ENCODE peak calls at places on chromosomes 4 and X, in four cellular contexts. P, C, R and Y are unnamed samples.

GRCh38 chr4:38091636-38092035 is 131.4 kb downstream of the PTTG2 start:
- DNase-seq in C (no peak), R (no peak), P (no peak), Y (no peak)

GRCh38 chr4:8652181-8653078 is 59.9 kb downstream of the CPZ start:
- DNase-seq in C (no peak), P (no peak), R (no peak), Y (no peak)

GRCh38 chrX:36431819-36432218 is 512.3 kb downstream of the CFAP47 start:
- DNase-seq in P (no peak), R (no peak), C (no peak), Y (no peak)

GRCh38 chr4:24846716-24847115 is 51.3 kb downstream of the SOD3 start:
- DNase-seq in R (no peak), P (no peak), C (no peak), Y (no peak)

GRCh38 chrX:40897768-40898167 is 162.4 kb upstream of the MED14 start:
- DNase-seq in P (no peak), C (no peak), R (no peak), Y (no peak)

GRCh38 chr4:155678011-155678410 is 11.4 kb downstream of the GUCY1A1 start:
- DNase-seq in R (no peak), P (no peak), C (no peak), Y (no peak)

GRCh38 chr4:141246683-141247429 is 26.2 kb downstream of the ZNF330 start:
- DNase-seq in R (no peak), P (no peak), C (no peak), Y (no peak)

GRCh38 chr4:4677825-4678522 is 136.1 kb upstream of the STX18 start:
- DNase-seq in C (peak; percentile 46), R (no peak), P (no peak), Y (peak; percentile 61)

GRCh38 chr4:5678977-5679376 is 29.4 kb downstream of the EVC2 start:
- DNase-seq in P (no peak), C (no peak), R (no peak), Y (no peak)

GRCh38 chr4:94934864-94935263 is 177.1 kb downstream of the BMPR1B start:
- DNase-seq in C (no peak), P (no peak), R (no peak), Y (no peak)

GRCh38 chrX:11499076-11500044 is 166.4 kb downstream of the ARHGAP6 start:
- DNase-seq in C (no peak), R (no peak), P (no peak), Y (no peak)

GRCh38 chr4:103626296-103626695 is 93.5 kb downstream of the TACR3 start:
- DNase-seq in P (no peak), R (no peak), C (no peak), Y (no peak)

GRCh38 chrX:69618803-69619202 is 2.9 kb downstream of the EDA start:
- DNase-seq in C (no peak), R (no peak), P (no peak), Y (no peak)

GRCh38 chr4:26482508-26483462 is 7.5 kb downstream of the CCKAR start:
- DNase-seq in C (no peak), P (no peak), R (no peak), Y (no peak)

GRCh38 chr4:73721901-73722300 is 18.5 kb upstream of the CXCL8 start:
- DNase-seq in R (no peak), P (no peak), C (no peak), Y (no peak)

GRCh38 chr4:1112174-1112820 is 1.1 kb downstream of the RNF212 start:
- DNase-seq in C (no peak), R (no peak), P (no peak), Y (peak; percentile 66)

GRCh38 chrX:9396930-9397329 is 67.9 kb upstream of the TBL1X start:
- DNase-seq in C (no peak), R (no peak), P (no peak), Y (no peak)

GRCh38 chrX:95860127-95860526 is 824.5 kb upstream of the DIAPH2 start:
- DNase-seq in R (no peak), P (no peak), C (no peak), Y (no peak)

DNA sequence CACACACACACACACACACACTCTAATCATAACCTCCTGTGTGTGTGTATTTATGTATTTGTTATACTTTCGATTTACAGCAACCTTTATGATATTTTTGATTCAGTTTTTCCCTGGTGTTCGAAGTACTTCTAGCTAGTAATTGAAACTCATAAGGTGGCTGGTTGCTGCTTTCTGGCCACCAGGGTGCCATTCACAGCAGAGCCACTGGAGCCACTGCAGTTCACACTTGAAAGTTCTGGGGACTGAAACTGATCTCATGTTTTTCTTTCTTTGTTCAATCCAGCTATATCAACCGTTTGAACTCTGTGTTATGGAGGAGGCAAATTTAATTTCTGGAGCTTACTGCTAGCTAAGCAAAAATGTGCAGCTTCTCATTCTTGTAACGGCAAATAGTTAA is 419.4 kb downstream of the ADGRL3 start:
- DNase-seq in C (no peak), R (no peak), P (no peak), Y (no peak)
- TF ChIP-seq CTCF in C (peak; percentile 49), R (no peak), P (no peak), Y (peak; percentile 14)

DNA sequence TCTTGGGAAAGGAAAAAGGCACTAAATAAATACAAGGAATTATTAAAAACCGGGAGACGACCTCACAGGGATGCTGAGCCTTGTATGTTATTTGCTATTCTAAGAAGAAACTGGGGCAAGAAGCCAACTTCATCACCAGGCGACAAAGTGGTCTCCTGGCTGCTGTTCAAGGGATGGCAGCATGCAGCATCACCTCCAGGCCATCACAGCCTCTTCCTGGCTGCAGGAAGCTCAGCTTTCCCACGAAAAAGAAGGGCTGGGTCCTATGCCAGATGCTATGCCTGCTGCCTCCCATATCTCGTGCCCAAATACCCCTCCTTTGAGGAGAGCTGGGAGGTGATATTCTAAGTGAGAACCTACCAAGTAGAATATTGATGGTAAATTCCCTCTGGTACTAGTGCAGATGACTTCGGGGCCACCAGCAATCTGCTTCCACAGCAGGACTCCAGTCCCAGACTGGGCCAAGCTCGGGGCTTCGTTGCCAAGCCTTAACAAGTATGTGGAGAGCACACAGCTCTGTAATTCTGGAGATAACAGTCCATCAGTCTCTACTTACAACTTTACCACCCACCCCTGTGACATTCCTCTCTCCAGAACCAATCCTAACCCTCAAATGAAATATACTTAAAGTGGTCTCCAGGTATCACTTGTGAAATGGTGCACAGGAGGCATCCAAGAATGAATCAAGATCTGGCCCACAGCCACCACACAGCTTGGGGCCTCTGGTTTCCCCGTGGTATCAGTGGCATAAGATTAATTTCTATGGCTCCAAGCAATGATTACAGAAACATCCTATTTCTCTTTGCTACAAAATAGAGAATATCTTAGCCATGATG is 149.3 kb downstream of the PALLD start:
- DNase-seq in C (no peak), R (no peak), P (no peak), Y (no peak)
- TF ChIP-seq CTCF in C (no peak), R (no peak), P (no peak), Y (no peak)

DNA sequence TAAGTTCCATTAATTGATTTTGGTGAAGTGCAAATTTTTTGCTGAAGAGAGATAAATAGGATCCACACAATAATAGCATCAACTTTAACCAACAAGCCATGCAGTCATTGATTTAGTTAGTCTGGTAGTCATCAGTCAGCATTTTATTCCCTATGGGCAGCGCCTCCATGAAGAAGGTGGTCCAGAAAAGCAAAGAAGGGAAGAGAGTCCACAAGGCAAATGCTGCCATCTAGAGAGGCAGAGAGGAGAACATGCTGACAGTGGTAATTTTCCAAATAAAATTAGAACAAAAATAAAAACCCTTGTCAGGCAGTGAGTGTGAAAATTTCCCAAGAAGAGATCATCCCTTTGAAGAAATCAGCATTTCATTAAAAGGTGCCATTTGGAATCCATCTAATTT is 366.7 kb upstream of the FAM241A start:
- DNase-seq in R (no peak), C (no peak), P (no peak), Y (no peak)
- TF ChIP-seq CTCF in R (no peak), C (peak; percentile 16), P (no peak), Y (peak; percentile 12)

DNA sequence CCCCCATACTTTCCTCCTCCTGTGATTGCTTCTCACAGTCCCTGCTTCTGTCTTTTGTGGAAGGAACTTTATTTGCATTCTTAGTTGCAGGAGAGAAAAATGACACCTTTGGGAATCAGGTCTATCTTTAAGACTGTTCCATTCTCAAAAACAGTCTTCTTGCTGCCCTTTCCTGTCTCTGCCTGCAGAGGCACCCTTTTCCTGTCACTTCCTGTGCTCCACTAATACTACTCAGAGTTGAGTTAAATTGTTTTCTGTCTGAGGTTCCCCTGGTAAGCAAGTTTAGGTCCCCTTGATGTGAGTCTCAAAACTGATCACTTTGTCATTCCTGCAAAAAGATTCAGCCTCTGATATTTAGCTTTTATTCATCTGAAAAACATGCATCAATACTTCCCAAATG is 208.8 kb upstream of the CLNK start:
- DNase-seq in R (no peak), C (no peak), P (no peak), Y (peak; percentile 13)
- TF ChIP-seq CTCF in R (no peak), C (peak; percentile 56), P (no peak), Y (peak; percentile 37)

DNA sequence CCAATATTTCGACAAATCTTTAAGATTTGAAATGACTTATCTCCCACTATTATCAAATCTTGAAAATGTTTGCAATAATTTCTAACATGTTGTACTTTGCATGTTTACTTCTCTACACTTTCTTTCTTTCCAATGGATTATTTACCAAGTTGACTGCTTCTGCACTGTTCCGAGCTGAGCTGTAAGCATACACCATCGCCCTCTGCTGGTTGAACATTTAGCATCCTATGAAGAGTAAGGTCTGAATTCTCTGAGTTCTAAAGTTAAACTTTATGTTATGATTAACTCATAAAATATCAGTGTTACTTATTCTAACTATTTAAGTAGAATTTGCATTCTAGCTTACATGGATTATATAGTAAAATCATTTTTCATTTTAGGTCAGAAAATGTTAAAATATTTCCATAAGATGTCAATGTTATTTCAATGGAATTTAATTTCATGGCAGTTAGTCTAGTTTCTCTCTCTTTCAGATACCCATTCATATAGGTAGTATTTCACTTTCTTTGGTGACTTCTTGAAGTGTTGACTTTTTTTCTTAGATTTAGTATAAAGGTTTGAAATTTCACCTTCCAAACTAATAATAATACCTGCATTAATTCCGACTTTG is 137.4 kb downstream of the DKK2 start:
- DNase-seq in C (peak; percentile 43), R (no peak), P (peak; percentile 29), Y (peak; percentile 32)
- TF ChIP-seq CTCF in C (peak; percentile 89), R (no peak), P (peak; percentile 58), Y (peak; percentile 86)